ENCODE peak calls at places on chromosomes 13 and 19, in six cellular contexts. J is coronary artery; O is ovary; Y is mammary epithelial cell; Z is AG04450; E is activated CD8-positive, alpha-beta T cell treated with anti-CD3 and anti-CD28 coated beads for 36 hours. R is an unnamed sample.

GRCh38 chr19:49461656-49462055 is 8.6 kb downstream of the ALDH16A1 start:
- DNase-seq in J (no peak), O (no peak), Y (no peak), Z (no peak), E (no peak), R (no peak)

GRCh38 chr13:35855531-35856019 is 275.6 kb downstream of the DCLK1 start:
- DNase-seq in J (no peak), O (no peak), Y (peak; percentile 78), Z (no peak), E (peak; percentile 38), R (no peak)

GRCh38 chr19:56105090-56105701 is 15.9 kb downstream of the ZNF787 start:
- DNase-seq in J (peak; percentile 85), O (peak; percentile 76), Y (peak; percentile 71), Z (no peak), E (peak; percentile 58), R (peak; percentile 76)

GRCh38 chr19:46746281-46746965 is at the start of gene STRN4:
- DNase-seq in J (peak; percentile 75), O (peak; percentile 66), Y (peak; percentile 29), Z (no peak), E (peak; percentile 63), R (no peak)

GRCh38 chr13:97148894-97149293 is 73.2 kb upstream of the MBNL2 start:
- DNase-seq in J (no peak), O (no peak), Y (no peak), Z (no peak), E (no peak), R (no peak)

GRCh38 chr19:31450696-31451095 is 101.5 kb upstream of the TSHZ3 start:
- DNase-seq in J (no peak), O (no peak), Y (no peak), Z (no peak), E (no peak), R (no peak)

GRCh38 chr13:21850013-21851006 is 179.4 kb downstream of the FGF9 start:
- DNase-seq in J (no peak), O (no peak), Y (no peak), Z (no peak), E (no peak), R (no peak)

GRCh38 chr19:44673510-44673909 is 2.2 kb downstream of the CEACAM19 start:
- DNase-seq in J (no peak), O (no peak), Y (no peak), Z (no peak), E (no peak), R (no peak)

GRCh38 chr13:41054919-41055619 is 6.2 kb upstream of the WBP4 start:
- DNase-seq in J (no peak), O (no peak), Y (no peak), Z (no peak), E (no peak), R (no peak)

DNA sequence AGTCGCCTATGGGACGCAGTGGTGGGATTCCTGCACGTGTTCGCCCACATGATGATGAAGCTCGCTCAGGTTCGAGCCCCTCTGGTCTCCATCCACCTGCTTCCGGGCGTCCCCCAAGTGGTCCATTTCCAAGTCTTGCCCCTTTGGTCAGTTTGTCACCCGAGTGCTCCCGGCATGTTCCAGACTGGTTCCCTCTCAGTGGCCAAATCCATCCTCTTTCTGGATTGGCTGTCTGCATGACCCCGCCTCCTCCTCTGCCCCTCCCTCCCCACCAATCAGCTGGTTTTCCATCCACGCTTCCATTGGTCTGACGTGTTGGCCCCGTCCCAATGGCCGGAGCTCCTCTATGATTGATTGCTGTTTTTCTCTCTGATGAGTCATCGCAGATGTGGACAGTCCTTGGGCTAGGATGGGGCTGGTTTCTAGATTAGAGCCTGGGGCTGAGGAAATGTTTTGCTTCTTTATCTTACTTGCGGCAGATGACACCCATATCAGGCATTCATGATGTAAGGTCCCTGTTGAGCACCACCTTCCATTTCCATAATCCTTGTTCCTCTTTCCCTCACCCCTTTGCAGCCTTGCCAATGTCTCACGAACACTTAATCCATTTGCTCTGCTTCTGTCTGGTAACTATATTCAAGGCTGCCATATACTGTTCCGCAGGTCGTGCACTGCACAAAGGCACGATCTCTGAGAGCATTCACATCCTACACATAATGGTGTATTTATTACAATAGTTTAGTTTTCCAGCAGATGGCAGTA is 73.8 kb downstream of the MAP4K1 start:
- DNase-seq in J (peak; percentile 80), O (peak; percentile 46), Y (peak; percentile 93), Z (peak; percentile 24), E (peak; percentile 50), R (peak; percentile 5)
- TF ChIP-seq CTCF in J (no peak), O (peak; percentile 11), Y (peak; percentile 73), Z (no peak), E (peak; percentile 68), R (peak; percentile 53)

DNA sequence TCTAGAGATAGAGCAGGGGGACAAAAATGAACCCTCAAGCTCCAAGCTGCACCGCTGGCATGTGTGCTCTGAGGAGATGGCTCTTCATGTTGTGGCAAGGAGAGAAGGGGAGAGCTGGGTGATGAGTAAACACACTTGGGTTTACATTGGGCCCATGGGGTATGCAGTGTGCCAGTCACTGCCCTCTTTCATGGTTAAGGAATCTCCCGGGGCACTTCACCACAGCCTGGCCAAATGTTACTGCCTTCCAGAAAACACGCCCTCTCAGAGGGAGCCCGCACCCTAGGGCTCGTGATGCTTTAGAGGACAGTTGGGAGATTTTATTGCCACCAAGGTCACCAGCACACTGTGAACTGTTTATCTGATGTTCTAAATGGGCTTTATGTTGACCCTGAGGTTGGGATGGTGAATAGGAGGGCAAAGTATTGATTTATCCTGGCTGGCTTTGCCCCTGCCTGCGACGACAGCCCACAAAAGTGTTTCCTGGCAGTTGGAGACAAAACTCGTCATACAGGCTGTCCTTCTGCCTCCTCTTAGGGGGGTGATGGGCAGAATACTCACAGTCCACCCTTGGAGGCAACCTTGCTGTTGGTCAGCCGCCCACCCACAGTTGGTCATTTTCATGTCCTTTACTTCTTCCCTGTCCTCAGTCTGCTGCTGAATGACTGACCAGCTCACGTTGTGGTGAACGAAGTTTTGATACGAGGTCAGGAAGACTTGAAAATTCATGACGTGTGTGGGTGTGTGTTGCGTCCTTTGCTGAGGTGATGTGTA is 156.9 kb downstream of the STK24 start:
- DNase-seq in J (peak; percentile 62), O (no peak), Y (no peak), Z (no peak), E (no peak), R (no peak)
- TF ChIP-seq CTCF in J (no peak), O (no peak), Y (no peak), Z (no peak), E (no peak), R (no peak)

DNA sequence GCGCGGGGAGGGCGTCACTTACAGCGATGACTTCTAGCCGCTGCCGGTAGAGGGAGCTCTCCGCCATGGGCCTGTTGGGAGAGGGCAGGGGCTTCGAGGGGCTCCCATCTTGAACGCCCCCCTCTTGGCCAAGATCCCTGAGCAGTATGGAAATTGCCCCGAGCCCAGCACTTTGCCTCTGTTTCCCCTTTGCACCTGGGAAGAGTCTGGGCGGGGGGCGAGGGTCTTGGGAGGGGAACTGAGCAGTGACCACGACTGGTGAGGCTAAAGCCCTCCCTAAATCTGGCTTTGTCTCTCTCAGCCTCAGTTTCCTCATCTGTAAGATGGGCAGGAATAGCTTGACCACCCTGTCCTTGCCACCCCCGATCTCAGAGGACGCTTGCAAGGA is 2.8 kb downstream of the PALM3 start:
- DNase-seq in J (no peak), O (no peak), Y (no peak), Z (no peak), E (peak; percentile 77), R (no peak)
- TF ChIP-seq CTCF in J (no peak), O (no peak), Y (peak; percentile 42), Z (peak; percentile 68), E (peak; percentile 91), R (peak; percentile 73)

GRCh38 chr13:99505814-99506269 is 4.6 kb downstream of the TM9SF2 start:
- DNase-seq in J (no peak), O (no peak), Y (no peak), Z (no peak), E (no peak), R (no peak)
- TF ChIP-seq CTCF in J (no peak), O (no peak), Y (peak; percentile 31), Z (peak; percentile 41), E (peak; percentile 67), R (no peak)

DNA sequence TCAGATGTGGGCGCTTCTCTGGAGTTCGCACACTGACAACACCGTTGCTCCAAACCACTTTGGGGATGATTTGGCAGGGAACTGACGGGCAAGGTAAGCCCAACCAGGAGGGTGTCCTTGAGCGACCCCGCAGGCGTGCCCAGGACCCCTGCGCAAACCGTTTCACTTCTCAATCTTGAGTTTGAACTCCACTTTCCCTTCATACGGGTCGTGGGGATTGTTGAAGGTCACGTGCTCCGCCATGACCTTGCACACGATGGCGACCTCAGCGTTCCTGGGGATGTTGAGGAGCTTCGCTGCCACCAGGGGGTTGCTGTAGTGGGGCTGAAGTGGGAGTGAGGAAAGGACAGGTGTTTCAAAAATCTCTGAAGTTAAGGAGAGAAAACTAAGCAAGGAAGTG is 8.8 kb downstream of the ATP4B start:
- DNase-seq in J (peak; percentile 21), O (no peak), Y (no peak), Z (no peak), E (no peak), R (no peak)
- TF ChIP-seq CTCF in J (no peak), O (no peak), Y (no peak), Z (no peak), E (no peak), R (no peak)

GRCh38 chr19:8641221-8641907 is 10.9 kb downstream of the NFILZ start:
- DNase-seq in J (no peak), O (no peak), Y (no peak), Z (no peak), E (no peak), R (no peak)

GRCh38 chr19:8643860-8644653 is 13.6 kb downstream of the NFILZ start:
- DNase-seq in J (no peak), O (no peak), Y (no peak), Z (no peak), E (no peak), R (no peak)

GRCh38 chr19:8640402-8641004 is 10.1 kb downstream of the NFILZ start:
- DNase-seq in J (no peak), O (no peak), Y (no peak), Z (no peak), E (no peak), R (no peak)

GRCh38 chr19:8639821-8640401 is 9.5 kb downstream of the NFILZ start:
- DNase-seq in J (no peak), O (no peak), Y (no peak), Z (no peak), E (no peak), R (no peak)

GRCh38 chr19:8641908-8642547 is 11.6 kb downstream of the NFILZ start:
- DNase-seq in J (no peak), O (no peak), Y (peak; percentile 32), Z (no peak), E (peak; percentile 21), R (peak; percentile 75)
- TF ChIP-seq CTCF in J (peak; percentile 47), O (peak; percentile 15), Y (peak; percentile 34), Z (peak; percentile 64), E (peak; percentile 63), R (peak; percentile 63)